ENCODE peak calls at places on chromosomes 2 and 18, in six cellular contexts. J is CD8-positive, alpha-beta T cell; P is upper lobe of right lung; C is stomach; E is astrocyte; L is pancreas. I is an unnamed sample.

GRCh38 chr2:25794544-25795276 is 83.6 kb downstream of the ASXL2 start:
- DNase-seq in J (no peak), P (no peak), C (no peak), E (no peak), L (no peak), I (no peak)

GRCh38 chr2:11542275-11542819 is 8.5 kb downstream of the GREB1 start:
- DNase-seq in J (no peak), P (no peak), C (no peak), E (no peak), L (no peak), I (no peak)

GRCh38 chr2:179031731-179032408 is 18.1 kb downstream of the CCDC141 start:
- DNase-seq in J (no peak), P (no peak), C (no peak), E (no peak), L (no peak), I (no peak)

GRCh38 chr18:73908323-73908722 is 239.3 kb downstream of the FBXO15 start:
- DNase-seq in J (no peak), P (no peak), C (no peak), E (peak), L (no peak), I (peak)

GRCh38 chr2:175012516-175012915 is 7.3 kb upstream of the CHN1 start:
- DNase-seq in J (no peak), P (no peak), C (no peak), E (no peak), L (no peak), I (no peak)

GRCh38 chr2:12719400-12720104 is 2.8 kb downstream of the TRIB2 start:
- DNase-seq in J (no peak), P (no peak), C (no peak), E (peak), L (no peak), I (no peak)

GRCh38 chr2:40690525-40690924 is 238.6 kb upstream of the SLC8A1 start:
- DNase-seq in J (no peak), P (no peak), C (no peak), E (no peak), L (no peak), I (no peak)

GRCh38 chr2:236054661-236055060 is 113.5 kb downstream of the GBX2 start:
- DNase-seq in J (no peak), P (no peak), C (no peak), E (no peak), L (no peak), I (no peak)

GRCh38 chr2:206707164-206707701 is 11.0 kb downstream of the DYTN start:
- DNase-seq in J (no peak), P (no peak), C (no peak), E (no peak), L (no peak), I (no peak)

GRCh38 chr2:15195723-15196270 is 365.3 kb downstream of the NBAS start:
- DNase-seq in J (no peak), P (no peak), C (no peak), E (no peak), L (no peak), I (no peak)

GRCh38 chr2:115305712-115306111 is 863.3 kb downstream of the DPP10 start:
- DNase-seq in J (no peak), P (no peak), C (no peak), E (no peak), L (no peak), I (no peak)

GRCh38 chr2:96138146-96139145 is at the start of gene ASTL:
- DNase-seq in J (peak), P (peak), C (peak), E (no peak), L (peak), I (no peak)

GRCh38 chr2:221629478-221629877 is 57.4 kb upstream of the EPHA4 start:
- DNase-seq in J (no peak), P (no peak), C (no peak), E (peak), L (no peak), I (no peak)

GRCh38 chr2:164302786-164303185 is 318.5 kb downstream of the GRB14 start:
- DNase-seq in J (no peak), P (no peak), C (no peak), E (no peak), L (no peak), I (no peak)

GRCh38 chr2:181589779-181590178 is 67.1 kb downstream of the CERKL start:
- DNase-seq in J (no peak), P (no peak), C (no peak), E (no peak), L (no peak), I (no peak)

GRCh38 chr2:85902496-85902895 is 13.7 kb upstream of the ST3GAL5 start:
- DNase-seq in J (no peak), P (no peak), C (no peak), E (peak), L (no peak), I (no peak)

GRCh38 chr2:211367252-211367651 is 810.9 kb downstream of the CPS1 start:
- DNase-seq in J (no peak), P (no peak), C (no peak), E (no peak), L (no peak), I (no peak)

GRCh38 chr18:6728318-6728717 is 1.2 kb upstream of the ARHGAP28 start:
- DNase-seq in J (no peak), P (no peak), C (no peak), E (no peak), L (no peak), I (no peak)

GRCh38 chr2:207891222-207891844 is 121.6 kb upstream of the FZD5 start:
- DNase-seq in J (no peak), P (no peak), C (no peak), E (no peak), L (no peak), I (no peak)

GRCh38 chr2:198059800-198060199 is 255.4 kb downstream of the PLCL1 start:
- DNase-seq in J (no peak), P (no peak), C (no peak), E (no peak), L (no peak), I (no peak)

GRCh38 chr2:143844986-143845385 is 674.9 kb downstream of the ZEB2 start:
- DNase-seq in J (no peak), P (no peak), C (no peak), E (no peak), L (no peak), I (no peak)

GRCh38 chr2:237222178-237222577 is 136.5 kb downstream of the COPS8 start:
- DNase-seq in J (no peak), P (no peak), C (no peak), E (peak), L (no peak), I (no peak)

GRCh38 chr2:210961249-210961648 is 404.9 kb downstream of the CPS1 start:
- DNase-seq in J (no peak), P (no peak), C (no peak), E (peak), L (no peak), I (no peak)

GRCh38 chr2:166382-166781 is 97.5 kb downstream of the SH3YL1 start:
- DNase-seq in J (no peak), P (no peak), C (no peak), E (no peak), L (no peak), I (no peak)

GRCh38 chr18:49026501-49027378 is 76.0 kb upstream of the SMAD7 start:
- DNase-seq in J (no peak), P (peak), C (peak), E (no peak), L (no peak), I (no peak)

GRCh38 chr2:41937464-41937861 is 110.4 kb upstream of the PKDCC start:
- DNase-seq in J (no peak), P (no peak), C (no peak), E (peak), L (no peak), I (no peak)

GRCh38 chr2:170886391-170886790 is 42.7 kb upstream of the GORASP2 start:
- DNase-seq in J (no peak), P (no peak), C (no peak), E (peak), L (no peak), I (no peak)

GRCh38 chr2:8633186-8633734 is 48.6 kb upstream of the ID2 start:
- DNase-seq in J (no peak), P (no peak), C (no peak), E (no peak), L (no peak), I (no peak)

GRCh38 chr2:117557626-117558025 is 256.9 kb upstream of the DDX18 start:
- DNase-seq in J (no peak), P (no peak), C (no peak), E (no peak), L (no peak), I (no peak)

GRCh38 chr18:44837491-44838185 is 156.9 kb downstream of the SETBP1 start:
- DNase-seq in J (no peak), P (no peak), C (no peak), E (no peak), L (no peak), I (no peak)

GRCh38 chr2:177397501-177398289 is 5.1 kb downstream of the AGPS start:
- DNase-seq in J (no peak), P (no peak), C (no peak), E (peak), L (no peak), I (no peak)

GRCh38 chr2:129224486-129224885 is 755.0 kb upstream of the RAB6C start:
- DNase-seq in J (no peak), P (no peak), C (no peak), E (no peak), L (no peak), I (no peak)

GRCh38 chr18:48312066-48312465 is 97.1 kb downstream of the ZBTB7C start:
- DNase-seq in J (no peak), P (peak), C (no peak), E (no peak), L (no peak), I (no peak)

GRCh38 chr2:11858883-11859282 is 112.5 kb downstream of the LPIN1 start:
- DNase-seq in J (no peak), P (no peak), C (no peak), E (no peak), L (no peak), I (no peak)

GRCh38 chr2:26292646-26293045 is 47.9 kb downstream of the HADHB start:
- DNase-seq in J (no peak), P (no peak), C (no peak), E (peak), L (no peak), I (no peak)

GRCh38 chr2:170434900-170435640 is 257.1 kb downstream of the MYO3B start:
- DNase-seq in J (no peak), P (no peak), C (no peak), E (no peak), L (no peak), I (no peak)

GRCh38 chr2:85887566-85888019 is 1.2 kb downstream of the ST3GAL5 start:
- DNase-seq in J (no peak), P (peak), C (peak), E (no peak), L (peak), I (no peak)

GRCh38 chr2:29305762-29306161 is 190.5 kb downstream of the CLIP4 start:
- DNase-seq in J (no peak), P (no peak), C (no peak), E (no peak), L (no peak), I (no peak)

GRCh38 chr2:29311458-29311857 is 196.2 kb downstream of the CLIP4 start:
- DNase-seq in J (no peak), P (no peak), C (no peak), E (no peak), L (no peak), I (no peak)

GRCh38 chr2:29307522-29307921 is 192.3 kb downstream of the CLIP4 start:
- DNase-seq in J (no peak), P (no peak), C (no peak), E (no peak), L (no peak), I (no peak)

GRCh38 chr2:29310665-29311348 is 195.6 kb downstream of the CLIP4 start:
- DNase-seq in J (no peak), P (no peak), C (no peak), E (no peak), L (no peak), I (no peak)

GRCh38 chr2:29309090-29310054 is 194.2 kb downstream of the CLIP4 start:
- DNase-seq in J (no peak), P (no peak), C (peak), E (peak), L (no peak), I (no peak)
- TF ChIP-seq CTCF in J (peak), P (peak), C (peak), E (peak), L (peak), I (peak)

GRCh38 chr2:38375711-38376345 is 1.2 kb downstream of the ATL2 start:
- DNase-seq in J (no peak), P (peak), C (no peak), E (peak), L (peak), I (no peak)
- TF ChIP-seq CTCF in J (no peak), P (no peak), C (no peak), E (no peak), L (no peak), I (no peak)

DNA sequence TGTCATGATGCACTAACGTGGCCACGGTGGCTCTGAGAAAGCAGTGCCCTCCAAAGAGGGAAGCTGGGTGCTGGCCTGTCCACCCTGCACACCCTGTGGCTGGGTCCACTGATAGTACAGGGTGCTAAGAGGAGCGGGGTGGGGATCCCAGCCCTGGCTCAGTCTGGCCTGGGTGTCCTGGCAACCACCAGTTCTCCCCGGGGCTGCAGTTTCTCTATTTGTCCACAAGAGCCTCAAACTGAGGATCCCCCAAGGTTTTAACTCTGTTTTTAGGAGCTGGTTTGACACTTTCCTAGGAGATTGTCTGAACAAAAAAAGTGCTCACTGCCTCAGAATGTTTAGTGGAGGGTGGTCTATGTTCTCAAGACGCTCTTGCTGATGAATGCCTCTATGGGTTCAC is 29.0 kb downstream of the EDAR start:
- DNase-seq in J (no peak), P (no peak), C (no peak), E (no peak), L (no peak), I (no peak)
- TF ChIP-seq CTCF in J (no peak), P (no peak), C (no peak), E (peak), L (no peak), I (peak)

GRCh38 chr2:2547451-2547850 is 216.4 kb upstream of the MYT1L start:
- DNase-seq in J (no peak), P (no peak), C (no peak), E (no peak), L (no peak), I (no peak)

GRCh38 chr2:2546046-2546445 is 215.0 kb upstream of the MYT1L start:
- DNase-seq in J (no peak), P (no peak), C (no peak), E (no peak), L (no peak), I (no peak)

GRCh38 chr2:2542316-2542715 is 211.2 kb upstream of the MYT1L start:
- DNase-seq in J (no peak), P (no peak), C (no peak), E (no peak), L (no peak), I (no peak)

GRCh38 chr2:2540406-2540805 is 209.3 kb upstream of the MYT1L start:
- DNase-seq in J (no peak), P (no peak), C (no peak), E (no peak), L (no peak), I (no peak)

DNA sequence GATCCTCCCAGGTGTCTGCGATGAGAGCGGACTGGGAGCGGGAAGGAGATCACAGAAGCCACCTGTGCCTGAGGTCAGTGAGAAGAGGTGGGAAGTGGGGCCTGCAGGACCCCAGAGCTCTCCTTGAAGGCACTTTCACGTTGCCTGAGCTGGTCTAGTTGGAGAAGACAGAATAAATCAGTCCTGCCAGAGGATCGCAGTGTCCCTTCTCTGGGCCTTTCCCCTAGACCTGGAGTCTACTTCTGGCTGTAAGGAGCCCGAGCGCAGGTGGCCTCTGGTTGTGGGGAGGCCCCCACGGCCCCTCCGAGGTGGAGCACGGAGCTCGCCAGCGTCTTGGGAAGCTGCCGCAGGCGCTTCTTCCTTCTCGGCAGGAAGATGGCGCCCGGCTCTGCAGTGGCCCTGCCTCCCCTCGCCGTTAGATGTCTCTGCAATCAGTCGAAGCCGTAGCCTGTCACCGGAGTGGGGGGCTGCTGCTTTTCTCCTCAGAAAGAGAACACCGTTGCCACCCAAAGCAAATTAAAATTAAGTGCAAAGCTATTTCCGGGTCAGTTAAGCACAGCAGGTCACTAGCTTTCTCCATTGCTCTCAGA is 212.0 kb upstream of the MYT1L start:
- DNase-seq in J (no peak), P (no peak), C (no peak), E (no peak), L (no peak), I (no peak)
- TF ChIP-seq CTCF in J (no peak), P (no peak), C (no peak), E (no peak), L (no peak), I (no peak)

DNA sequence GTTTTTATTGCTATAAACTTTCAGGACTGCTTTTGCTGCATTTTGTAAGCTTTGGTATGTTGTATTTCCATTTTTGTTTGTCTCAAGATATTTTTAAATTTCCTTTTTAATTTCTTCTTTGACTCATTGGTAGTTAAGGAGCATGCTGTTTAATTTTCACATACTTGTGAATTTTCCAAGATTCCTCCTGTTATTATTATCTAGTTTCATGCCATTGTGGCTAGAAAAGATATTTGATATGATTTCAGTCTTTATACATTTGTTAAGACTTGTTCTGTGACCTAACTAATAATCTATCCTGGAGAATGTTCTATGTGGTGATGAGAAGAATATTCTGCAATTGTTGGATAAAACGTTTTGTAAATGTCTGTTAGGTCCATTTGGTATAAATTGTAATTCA is 62.1 kb downstream of the NUP35 start:
- DNase-seq in J (no peak), P (no peak), C (no peak), E (peak), L (no peak), I (no peak)
- TF ChIP-seq CTCF in J (no peak), P (no peak), C (no peak), E (no peak), L (no peak), I (no peak)

GRCh38 chr2:161569401-161569800 is 54.8 kb upstream of the SLC4A10 start:
- DNase-seq in J (no peak), P (no peak), C (no peak), E (no peak), L (no peak), I (no peak)

GRCh38 chr2:161576421-161576820 is 47.8 kb upstream of the SLC4A10 start:
- DNase-seq in J (no peak), P (no peak), C (no peak), E (no peak), L (no peak), I (no peak)

GRCh38 chr2:161571051-161571429 is 53.2 kb upstream of the SLC4A10 start:
- DNase-seq in J (no peak), P (no peak), C (no peak), E (no peak), L (no peak), I (no peak)

GRCh38 chr2:161564906-161565305 is 59.3 kb upstream of the SLC4A10 start:
- DNase-seq in J (no peak), P (no peak), C (no peak), E (no peak), L (no peak), I (no peak)

DNA sequence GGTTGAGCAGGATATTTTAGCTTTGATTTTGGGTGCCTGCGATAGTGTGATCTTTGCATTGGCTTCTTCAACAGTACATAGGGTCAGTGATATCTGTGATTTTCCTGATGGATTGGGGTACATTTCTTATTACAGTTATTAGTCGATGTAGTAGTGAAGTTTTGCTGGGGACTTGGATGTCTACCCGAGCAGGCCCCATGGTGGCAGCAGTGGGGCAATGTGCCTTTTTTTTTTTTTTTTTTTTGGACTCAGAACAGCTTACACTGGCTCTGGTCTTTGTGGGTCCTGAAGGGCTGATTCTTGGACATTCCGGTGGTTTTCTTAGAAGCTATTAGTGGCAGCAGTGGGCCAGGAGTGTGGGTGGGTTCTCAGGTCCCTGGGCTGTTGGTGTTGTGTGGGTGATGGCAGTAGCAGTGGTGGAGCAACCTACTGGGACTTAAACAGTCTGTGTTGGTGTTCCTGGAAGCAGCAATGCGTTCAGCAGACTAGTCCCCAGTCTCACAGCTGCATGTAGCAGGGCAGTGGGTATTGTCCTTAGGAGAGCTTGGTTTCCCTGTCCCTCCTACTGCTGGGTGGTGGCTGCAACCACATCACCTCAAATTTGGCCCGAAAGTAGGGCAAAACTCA is 53.7 kb upstream of the SLC4A10 start:
- DNase-seq in J (no peak), P (no peak), C (no peak), E (no peak), L (no peak), I (no peak)
- TF ChIP-seq CTCF in J (no peak), P (no peak), C (no peak), E (peak), L (no peak), I (no peak)

I was measured in mesothelial cell of epicardium.